ENCODE peak calls at places on chromosome 1, in eight cellular contexts. B, W, T, K, X, E, J and S are unnamed samples.

GRCh38 chr1:103541431-103541830 is 15.9 kb downstream of the RNPC3 start:
- DNase-seq in W (no peak), B (peak), X (no peak), E (no peak), T (no peak), K (no peak), J (no peak), S (no peak)

GRCh38 chr1:17215545-17215890 is 10.6 kb downstream of the PADI1 start:
- DNase-seq in E (peak), T (no peak), K (no peak), B (no peak), X (no peak), W (no peak), J (no peak), S (no peak)

GRCh38 chr1:165629848-165630628 is 996 bp upstream of the MGST3 start:
- DNase-seq in X (no peak), E (no peak), W (no peak), B (no peak), T (peak), K (no peak), J (no peak), S (no peak)

GRCh38 chr1:111571239-111571638 is 48.4 kb upstream of the RAP1A start:
- DNase-seq in B (no peak), W (no peak), E (no peak), K (no peak), X (no peak), T (no peak), J (no peak), S (peak)

GRCh38 chr1:218299416-218299815 is 14.3 kb downstream of the RRP15 start:
- DNase-seq in K (peak), X (peak), E (peak), W (no peak), T (no peak), J (no peak), B (peak), S (peak)

GRCh38 chr1:174116042-174116441 is 43.3 kb upstream of the RABGAP1L start:
- DNase-seq in X (no peak), E (no peak), K (peak), B (peak), J (no peak), W (no peak), T (no peak), S (peak)

GRCh38 chr1:20373286-20373685 is 82.6 kb downstream of the VWA5B1 start:
- DNase-seq in T (no peak), E (no peak), W (no peak), X (no peak), J (no peak), B (no peak), K (no peak), S (no peak)

GRCh38 chr1:66751160-66751559 is 1.1 kb upstream of the DYNLT5 start:
- DNase-seq in W (no peak), X (no peak), E (no peak), K (no peak), J (no peak), T (no peak), B (no peak), S (no peak)

GRCh38 chr1:25617626-25618432 is 1.2 kb downstream of the MAN1C1 start:
- DNase-seq in E (no peak), B (no peak), J (no peak), X (peak), K (no peak), T (no peak), W (peak), S (no peak)

GRCh38 chr1:67214420-67215174 is 48.3 kb downstream of the IL23R start:
- DNase-seq in E (no peak), W (no peak), K (peak), J (peak), X (peak), B (peak), T (peak), S (peak)

GRCh38 chr1:158095737-158096335 is 84.9 kb upstream of the CD1D start:
- DNase-seq in K (peak), B (peak), T (peak), E (no peak), X (peak), W (no peak), J (peak), S (peak)

GRCh38 chr1:38962560-38962959 is 20.9 kb upstream of the RHBDL2 start:
- DNase-seq in E (no peak), T (no peak), W (no peak), B (peak), J (no peak), K (peak), X (no peak), S (peak)

GRCh38 chr1:54312874-54313316 is 93.3 kb downstream of the SSBP3 start:
- DNase-seq in J (peak), X (no peak), K (peak), E (peak), T (no peak), B (peak), W (peak), S (peak)

GRCh38 chr1:36851087-36851486 is 183.2 kb downstream of the GRIK3 start:
- DNase-seq in J (no peak), K (no peak), W (no peak), E (no peak), B (no peak), T (no peak), X (no peak), S (no peak)

GRCh38 chr1:228090613-228091081 is 8.1 kb downstream of the ARF1 start:
- DNase-seq in J (no peak), W (peak), T (no peak), K (no peak), E (peak), X (no peak), B (peak), S (peak)

GRCh38 chr1:45490121-45490622 is 791 bp downstream of the TESK2 start:
- DNase-seq in W (peak), J (no peak), X (no peak), T (peak), K (no peak), B (peak), E (peak), S (no peak)

GRCh38 chr1:46180082-46180616 is 3.9 kb upstream of the P3R3URF start:
- DNase-seq in J (peak), E (peak), K (no peak), T (peak), B (no peak), X (peak), W (no peak), S (no peak)

GRCh38 chr1:229230893-229231753 is 39.8 kb upstream of the RAB4A start:
- DNase-seq in E (peak), T (no peak), B (no peak), J (peak), X (no peak), K (no peak), W (peak), S (no peak)

GRCh38 chr1:176939993-176940392 is 224.5 kb downstream of the ASTN1 start:
- DNase-seq in E (no peak), W (no peak), J (no peak), B (no peak), T (no peak), X (no peak), K (no peak), S (peak)

GRCh38 chr1:52168373-52169080 is 26.6 kb downstream of the ZFYVE9 start:
- DNase-seq in E (no peak), W (no peak), T (no peak), J (no peak), X (no peak), B (no peak), K (no peak), S (no peak)

GRCh38 chr1:15290382-15290781 is 43.4 kb downstream of the FHAD1 start:
- DNase-seq in J (no peak), X (no peak), E (peak), K (peak), T (no peak), B (peak), W (no peak), S (peak)

GRCh38 chr1:53638641-53639035 is 100.3 kb downstream of the GLIS1 start:
- DNase-seq in B (no peak), T (no peak), K (no peak), E (no peak), J (no peak), X (no peak), W (peak), S (no peak)

GRCh38 chr1:4825841-4826450 is 171.5 kb downstream of the AJAP1 start:
- DNase-seq in K (peak), T (no peak), E (no peak), B (no peak), X (peak), J (no peak), W (peak), S (no peak)
- TF ChIP-seq CTCF in K (peak), T (no peak), E (no peak), B (no peak), X (peak), J (no peak), W (no peak), S (no peak)

DNA sequence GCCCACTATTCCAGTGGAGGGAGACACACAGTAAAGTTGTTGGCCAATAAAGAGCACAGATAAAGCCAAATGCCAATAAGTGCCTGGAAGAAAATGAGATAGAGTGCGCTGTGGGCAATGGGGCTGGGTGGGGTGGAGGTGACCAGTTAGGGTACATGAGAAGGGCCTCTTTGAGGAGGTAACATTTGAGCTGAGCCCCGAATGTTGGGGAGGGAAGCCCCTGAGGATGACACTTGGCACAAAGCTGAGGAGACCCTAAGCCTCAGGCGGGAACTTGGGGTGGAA is 979 bp downstream of the S100A9 start:
- DNase-seq in B (no peak), J (no peak), K (no peak), W (no peak), X (no peak), T (peak), E (no peak), S (no peak)
- H3K4me3 ChIP-seq in B (no peak), J (no peak), K (no peak), W (no peak), X (no peak), T (no peak), E (no peak), S (no peak)

GRCh38 chr1:151254217-151255213 is at the start of gene PSMD4:
- DNase-seq in J (peak), T (peak), X (peak), B (peak), K (peak), W (peak), E (peak), S (peak)
- TF ChIP-seq CTCF in J (no peak), T (no peak), X (no peak), B (no peak), K (no peak), W (no peak), E (no peak), S (no peak)

GRCh38 chr1:23693599-23693998 is 2.0 kb downstream of the RPL11 start:
- DNase-seq in E (no peak), W (no peak), B (no peak), T (no peak), K (no peak), J (no peak), X (no peak), S (no peak)

GRCh38 chr1:23695667-23696066 is 4.1 kb downstream of the RPL11 start:
- DNase-seq in X (no peak), W (no peak), E (no peak), T (no peak), B (no peak), J (no peak), K (no peak), S (no peak)

GRCh38 chr1:23694371-23694770 is 2.8 kb downstream of the RPL11 start:
- DNase-seq in J (no peak), X (no peak), B (no peak), E (no peak), K (no peak), W (no peak), T (no peak), S (no peak)

GRCh38 chr1:23698466-23698865 is 6.9 kb downstream of the RPL11 start:
- DNase-seq in B (no peak), K (no peak), T (no peak), X (no peak), E (no peak), J (no peak), W (no peak), S (no peak)

GRCh38 chr1:23696335-23696989 is 4.9 kb downstream of the RPL11 start:
- DNase-seq in T (peak), B (peak), X (no peak), W (no peak), K (no peak), J (no peak), E (no peak), S (peak)
- H3K4me3 ChIP-seq in T (no peak), B (no peak), X (no peak), W (no peak), K (no peak), J (no peak), E (no peak), S (no peak)

DNA sequence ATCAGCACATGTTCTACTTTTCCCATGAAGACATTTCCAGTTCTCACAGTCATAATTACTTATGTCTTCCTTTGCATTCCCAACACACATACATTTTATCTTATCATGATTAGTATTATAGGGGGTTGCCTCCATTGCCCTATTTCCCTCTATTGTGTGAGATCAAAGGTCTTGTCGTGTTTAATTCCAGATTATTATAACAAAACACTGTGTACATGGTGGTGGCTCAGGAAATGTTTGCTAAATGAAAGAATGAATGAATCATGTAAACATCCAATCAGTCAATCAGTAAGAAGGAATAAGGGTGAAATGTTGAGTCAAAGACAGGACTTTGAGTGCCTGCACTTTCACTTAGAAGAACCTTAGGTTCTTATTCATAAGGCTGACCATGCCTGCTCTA is 376.0 kb downstream of the SMYD3 start:
- DNase-seq in E (no peak), K (no peak), X (no peak), B (no peak), T (no peak), W (no peak), J (no peak), S (no peak)
- TF ChIP-seq CTCF in E (no peak), K (no peak), X (no peak), B (no peak), T (no peak), W (no peak), J (no peak), S (no peak)

GRCh38 chr1:48480504-48480903 is 8.5 kb upstream of the SPATA6 start:
- DNase-seq in K (no peak), W (no peak), E (no peak), J (no peak), B (no peak), X (no peak), T (no peak), S (no peak)
- H3K4me3 ChIP-seq in K (no peak), W (no peak), E (no peak), J (no peak), B (no peak), X (no peak), T (no peak), S (no peak)

GRCh38 chr1:234620272-234620711 is 10.3 kb upstream of the IRF2BP2 start:
- DNase-seq in T (no peak), K (peak), W (no peak), B (no peak), J (peak), X (no peak), E (no peak), S (peak)

GRCh38 chr1:234619794-234620247 is 9.8 kb upstream of the IRF2BP2 start:
- DNase-seq in K (no peak), E (no peak), X (no peak), J (no peak), T (no peak), B (no peak), W (no peak), S (no peak)

GRCh38 chr1:234617986-234618725 is 8.2 kb upstream of the IRF2BP2 start:
- DNase-seq in B (peak), T (no peak), E (peak), W (no peak), K (peak), J (no peak), X (no peak), S (peak)

GRCh38 chr1:234618726-234619049 is 8.7 kb upstream of the IRF2BP2 start:
- DNase-seq in K (no peak), T (no peak), W (no peak), B (no peak), X (no peak), J (no peak), E (no peak), S (no peak)

DNA sequence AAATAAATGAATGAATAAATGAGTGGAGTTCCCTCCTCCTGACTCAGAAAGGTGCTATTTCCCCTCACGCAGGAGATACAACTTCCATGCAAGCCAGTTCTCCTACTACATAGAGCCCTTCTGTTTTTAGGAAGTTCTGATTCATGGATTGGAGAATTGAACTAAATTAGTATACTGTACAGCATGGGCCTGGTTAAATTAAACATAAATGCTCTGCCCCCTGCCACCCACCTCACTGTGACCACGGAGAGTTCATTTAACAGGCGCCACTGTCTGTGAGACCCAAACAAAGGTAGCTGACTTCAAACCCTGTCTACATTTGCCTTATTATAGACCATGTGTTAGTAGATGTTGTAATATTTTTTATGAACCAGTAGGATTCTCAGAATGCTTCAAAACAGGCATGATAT is 9.1 kb upstream of the IRF2BP2 start:
- DNase-seq in T (no peak), K (peak), X (no peak), E (peak), J (no peak), W (no peak), B (peak), S (peak)
- TF ChIP-seq CTCF in T (no peak), K (no peak), X (no peak), E (no peak), J (no peak), W (no peak), B (no peak), S (no peak)

GRCh38 chr1:161069731-161070270 is at the start of gene ARHGAP30:
- DNase-seq in X (no peak), E (no peak), B (no peak), T (peak), K (no peak), J (peak), W (peak), S (no peak)
- H3K4me3 ChIP-seq in X (no peak), E (no peak), B (no peak), T (peak), K (no peak), J (no peak), W (peak), S (no peak)